ENCODE peak calls at places on chromosome 22, in nine cellular contexts. J, Q, S, Z, N, B, P, W and Y are unnamed samples.
A peak's percentile ranks its signal among the peaks of the same experiment; 100 is the strongest.

GRCh38 chr22:28728621-28729313 is 12.9 kb downstream of the CHEK2 start:
- DNase-seq in J (no peak), Q (no peak), W (no peak), Z (no peak), B (no peak), P (no peak), S (no peak), N (no peak), Y (no peak)

GRCh38 chr22:21917206-21917958 is 35.3 kb downstream of the PPM1F start:
- DNase-seq in N (no peak), J (no peak), B (no peak), W (no peak), Z (peak; percentile 82), Q (no peak), P (peak; percentile 16), S (no peak), Y (no peak)

GRCh38 chr22:29330753-29331152 is 15.3 kb upstream of the RASL10A start:
- DNase-seq in B (peak; percentile 83), S (peak; percentile 50), W (no peak), P (no peak), Q (no peak), N (no peak), Z (peak; percentile 48), J (no peak), Y (peak; percentile 46)

GRCh38 chr22:45211848-45212247 is 28.8 kb downstream of the KIAA0930 start:
- DNase-seq in S (no peak), N (no peak), Q (no peak), W (no peak), J (peak; percentile 36), B (no peak), P (no peak), Z (no peak), Y (no peak)

GRCh38 chr22:47569389-47570299 is 807.2 kb downstream of the TBC1D22A start:
- DNase-seq in Q (no peak), W (no peak), S (no peak), Z (no peak), B (no peak), J (peak; percentile 11), N (no peak), P (no peak), Y (no peak)

GRCh38 chr22:30079952-30080533 is at the start of gene HORMAD2:
- DNase-seq in N (no peak), W (no peak), J (peak; percentile 89), Z (no peak), B (no peak), Q (peak; percentile 7), S (peak; percentile 58), P (no peak), Y (no peak)

GRCh38 chr22:20248461-20248959 is 19.6 kb downstream of the RTN4R start:
- DNase-seq in S (no peak), Q (no peak), B (no peak), W (no peak), N (no peak), Z (no peak), J (no peak), P (no peak), Y (no peak)

GRCh38 chr22:19615867-19616581 is 91.8 kb upstream of the CLDN5 start:
- DNase-seq in Q (no peak), J (no peak), Z (no peak), N (no peak), B (no peak), S (no peak), P (no peak), W (no peak), Y (no peak)

GRCh38 chr22:28917747-28918543 is 34.6 kb downstream of the ZNRF3 start:
- DNase-seq in B (peak; percentile 38), N (no peak), W (peak; percentile 28), S (peak; percentile 52), J (no peak), Q (no peak), Z (peak; percentile 72), P (peak; percentile 86), Y (no peak)

GRCh38 chr22:44816141-44816540 is 63.8 kb downstream of the ARHGAP8 start:
- DNase-seq in S (peak; percentile 38), N (no peak), Z (no peak), B (no peak), Q (no peak), W (peak; percentile 3), J (no peak), P (no peak), Y (no peak)

GRCh38 chr22:40031766-40032470 is 37.2 kb downstream of the FAM83F start:
- DNase-seq in P (no peak), B (no peak), N (no peak), W (no peak), J (no peak), Q (no peak), S (no peak), Z (no peak), Y (no peak)

GRCh38 chr22:30876925-30877553 is 91.5 kb downstream of the MORC2 start:
- DNase-seq in S (peak; percentile 19), N (no peak), J (peak; percentile 12), Z (peak; percentile 13), B (peak; percentile 36), P (no peak), Q (no peak), W (peak; percentile 66), Y (no peak)

GRCh38 chr22:22171357-22172218 is 73.0 kb upstream of the VPREB1 start:
- DNase-seq in P (no peak), W (no peak), N (peak; percentile 44), J (no peak), Q (no peak), Z (no peak), B (no peak), S (no peak), Y (no peak)

GRCh38 chr22:40533712-40534378 is 102.7 kb downstream of the MRTFA start:
- DNase-seq in Q (no peak), J (no peak), W (no peak), S (no peak), N (peak; percentile 62), B (no peak), Z (peak; percentile 16), P (no peak), Y (no peak)

GRCh38 chr22:28769394-28770085 is 3.0 kb upstream of the CCDC117 start:
- DNase-seq in W (no peak), Q (no peak), Z (no peak), B (no peak), N (no peak), S (no peak), J (no peak), P (peak; percentile 14), Y (no peak)

GRCh38 chr22:41197808-41198585 is 7.1 kb upstream of the L3MBTL2 start:
- DNase-seq in N (peak; percentile 27), S (peak; percentile 66), Z (peak; percentile 45), W (peak; percentile 52), Q (no peak), B (no peak), J (peak; percentile 57), P (no peak), Y (no peak)

GRCh38 chr22:20419664-20419951 is 18.0 kb downstream of the SCARF2 start:
- DNase-seq in S (no peak), W (no peak), J (no peak), P (no peak), N (no peak), B (no peak), Q (no peak), Z (no peak), Y (no peak)

GRCh38 chr22:26513852-26514251 is 1.6 kb upstream of the TFIP11 start:
- DNase-seq in Q (no peak), W (no peak), N (no peak), S (no peak), Z (no peak), B (no peak), P (no peak), J (no peak), Y (no peak)
- H3K4me3 ChIP-seq in Q (no peak overlapping the region), W (no peak overlapping the region), N (peak overlapping the region; percentile 86), S (no peak overlapping the region), Z (no peak overlapping the region), B (no peak overlapping the region), P (peak overlapping the region; percentile 92), J (no peak overlapping the region), Y (no peak overlapping the region)

GRCh38 chr22:36409911-36410756 is 22.4 kb upstream of the MYH9 start:
- DNase-seq in Q (peak; percentile 95), S (peak; percentile 97), P (peak; percentile 97), N (peak; percentile 97), B (peak; percentile 91), Z (peak; percentile 99), J (peak; percentile 96), W (peak; percentile 75), Y (peak; percentile 90)
- H3K4me3 ChIP-seq in Q (peak overlapping the region; percentile 30), S (no peak overlapping the region), P (peak overlapping the region; percentile 72), N (peak overlapping the region; percentile 43), B (peak overlapping the region; percentile 15), Z (no peak overlapping the region), J (peak overlapping the region; percentile 29), W (peak overlapping the region; percentile 54), Y (peak overlapping the region; percentile 47)

GRCh38 chr22:49847751-49848689 is 5.6 kb upstream of the ZBED4 start:
- DNase-seq in B (no peak), Z (peak; percentile 44), S (no peak), W (peak; percentile 35), N (no peak), P (no peak), Q (no peak), J (peak; percentile 63), Y (no peak)

GRCh38 chr22:49850021-49850911 is 3.4 kb upstream of the ZBED4 start:
- DNase-seq in S (no peak), P (no peak), J (no peak), W (no peak), Q (no peak), B (no peak), Z (no peak), N (no peak), Y (no peak)

GRCh38 chr22:49850959-49851815 is 2.5 kb upstream of the ZBED4 start:
- DNase-seq in Z (no peak), B (no peak), W (no peak), J (no peak), S (no peak), Q (no peak), P (no peak), N (no peak), Y (no peak)

GRCh38 chr22:49849161-49850020 is 4.3 kb upstream of the ZBED4 start:
- DNase-seq in J (no peak), B (no peak), Q (no peak), Z (no peak), P (no peak), S (no peak), N (no peak), W (no peak), Y (no peak)

GRCh38 chr22:49848690-49849160 is 4.9 kb upstream of the ZBED4 start:
- DNase-seq in N (no peak), Z (no peak), W (no peak), Q (no peak), S (no peak), B (no peak), P (no peak), J (no peak), Y (no peak)
- H3K4me3 ChIP-seq in N (no peak overlapping the region), Z (peak overlapping the region; percentile 41), W (peak overlapping the region; percentile 68), Q (peak overlapping the region; percentile 25), S (no peak overlapping the region), B (peak overlapping the region; percentile 16), P (peak overlapping the region; percentile 72), J (peak overlapping the region; percentile 46), Y (peak overlapping the region; percentile 55)

DNA sequence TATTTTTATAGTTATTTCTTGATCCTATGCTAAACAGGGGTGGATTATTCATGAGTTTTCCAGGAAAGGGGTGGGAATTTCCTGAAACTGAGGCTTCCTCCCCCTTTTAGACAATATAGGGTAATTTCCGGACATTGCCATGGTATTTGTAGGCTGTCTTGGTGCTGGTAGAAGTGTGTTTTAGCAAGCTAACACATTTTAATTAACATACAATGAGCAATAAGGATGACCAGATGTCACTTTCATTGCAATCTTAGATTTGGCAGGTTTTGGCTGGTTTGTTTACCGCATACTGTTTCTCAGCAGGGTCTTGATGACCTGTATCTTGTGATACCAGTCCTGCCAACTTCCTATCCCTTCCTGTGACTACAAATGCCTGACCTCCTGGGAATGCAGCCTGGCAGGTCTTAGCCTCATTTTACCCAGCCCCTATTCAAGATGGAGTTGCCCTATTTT is 992 bp upstream of the C1QTNF6 start:
- DNase-seq in Q (no peak), P (no peak), S (peak; percentile 25), W (peak; percentile 8), Z (no peak), B (no peak), N (peak; percentile 82), J (no peak), Y (no peak)
- H3K4me3 ChIP-seq in Q (no peak overlapping the region), P (no peak overlapping the region), S (no peak overlapping the region), W (peak overlapping the region; percentile 58), Z (no peak overlapping the region), B (no peak overlapping the region), N (peak overlapping the region; percentile 56), J (no peak overlapping the region), Y (no peak overlapping the region)